ENCODE peak calls at places on chromosomes 11 and 22, in nine cellular contexts. W, H, Y, V, F, M, O, G and J are unnamed samples.

GRCh38 chr11:130001491-130002351 is 914 bp downstream of the PRDM10 start:
- DNase-seq in W (peak), V (peak), H (no peak), Y (peak), G (peak), M (no peak), O (no peak), F (peak), J (peak)

GRCh38 chr22:19876314-19876940 is 21.8 kb upstream of the GNB1L start:
- DNase-seq in V (no peak), H (peak), G (no peak), M (no peak), F (peak), O (no peak), Y (peak), W (no peak), J (peak)

GRCh38 chr11:8025816-8026215 is 38.7 kb downstream of the EIF3F start:
- DNase-seq in O (no peak), H (no peak), V (no peak), M (no peak), F (no peak), Y (no peak), W (no peak), G (no peak), J (no peak)

GRCh38 chr22:45318168-45318557 is 8.4 kb downstream of the FAM118A start:
- DNase-seq in M (peak), Y (peak), G (peak), F (no peak), V (no peak), H (peak), O (peak), W (peak), J (peak)

GRCh38 chr11:22244986-22245592 is 52.2 kb downstream of the ANO5 start:
- DNase-seq in F (peak), H (peak), W (peak), G (no peak), M (peak), O (no peak), Y (peak), V (peak), J (no peak)

GRCh38 chr11:16958833-16959232 is 55.4 kb downstream of the PLEKHA7 start:
- DNase-seq in O (no peak), Y (no peak), M (no peak), F (no peak), G (no peak), H (no peak), W (peak), V (no peak), J (no peak)

GRCh38 chr11:92311616-92312449 is 87.2 kb downstream of the FAT3 start:
- DNase-seq in Y (no peak), O (peak), M (no peak), F (no peak), W (no peak), G (no peak), H (no peak), V (no peak), J (no peak)

GRCh38 chr22:37535159-37535558 is 15.9 kb upstream of the CARD10 start:
- DNase-seq in G (no peak), F (no peak), V (no peak), O (no peak), Y (no peak), W (no peak), H (no peak), M (no peak), J (no peak)

GRCh38 chr22:19930537-19931486 is 10.8 kb upstream of the COMT start:
- DNase-seq in O (no peak), G (no peak), H (no peak), M (no peak), F (no peak), W (no peak), Y (no peak), V (no peak), J (no peak)

GRCh38 chr11:125102025-125102424 is 9.4 kb downstream of the TMEM218 start:
- DNase-seq in Y (no peak), H (no peak), O (no peak), F (no peak), M (no peak), G (no peak), W (no peak), V (no peak), J (no peak)

GRCh38 chr11:125105921-125106320 is 5.5 kb downstream of the TMEM218 start:
- DNase-seq in W (no peak), M (no peak), V (no peak), O (no peak), F (no peak), Y (no peak), G (no peak), H (no peak), J (no peak)

GRCh38 chr11:125100136-125100535 is 11.3 kb downstream of the TMEM218 start:
- DNase-seq in V (no peak), Y (no peak), W (no peak), G (no peak), M (no peak), O (no peak), F (no peak), H (no peak), J (no peak)

GRCh38 chr11:125101596-125101995 is 9.8 kb downstream of the TMEM218 start:
- DNase-seq in O (no peak), G (no peak), W (no peak), F (no peak), M (no peak), V (no peak), H (no peak), Y (no peak), J (no peak)

GRCh38 chr11:125102544-125102943 is 8.9 kb downstream of the TMEM218 start:
- DNase-seq in H (no peak), F (no peak), O (peak), Y (no peak), G (peak), V (no peak), W (no peak), M (no peak), J (no peak)
- TF ChIP-seq EP300 in H (no peak), F (no peak), O (no peak), Y (no peak), G (no peak), V (no peak), W (no peak), M (no peak), J (no peak)

GRCh38 chr22:48744967-48745841 is 1082.5 kb downstream of the BRD1 start:
- DNase-seq in W (peak), O (peak), Y (no peak), M (no peak), G (no peak), F (no peak), V (no peak), H (no peak), J (no peak)

GRCh38 chr22:48742191-48742555 is 1085.5 kb downstream of the BRD1 start:
- DNase-seq in H (no peak), Y (no peak), G (no peak), V (no peak), F (no peak), W (no peak), O (no peak), M (no peak), J (no peak)

GRCh38 chr22:48744283-48744641 is 1083.4 kb downstream of the BRD1 start:
- DNase-seq in M (no peak), F (no peak), H (no peak), W (peak), V (no peak), G (no peak), Y (no peak), O (no peak), J (no peak)

GRCh38 chr22:48742556-48743343 is 1084.9 kb downstream of the BRD1 start:
- DNase-seq in G (no peak), O (no peak), V (no peak), F (no peak), Y (no peak), H (no peak), W (peak), M (no peak), J (no peak)

GRCh38 chr22:48743601-48744282 is 1083.9 kb downstream of the BRD1 start:
- DNase-seq in V (no peak), W (peak), H (no peak), F (no peak), M (no peak), G (no peak), Y (no peak), O (peak), J (peak)
- TF ChIP-seq EP300 in V (no peak), W (no peak), H (no peak), F (no peak), M (no peak), G (no peak), Y (no peak), O (no peak), J (no peak)

GRCh38 chr11:45373506-45373905 is 87.4 kb upstream of the SYT13 start:
- DNase-seq in M (no peak), H (no peak), G (no peak), V (no peak), Y (no peak), O (no peak), W (no peak), F (no peak), J (no peak)
- TF ChIP-seq EP300 in M (no peak), H (no peak), G (no peak), V (no peak), Y (no peak), O (no peak), W (no peak), F (no peak), J (no peak)

GRCh38 chr11:67437082-67437821 is at the start of gene PTPRCAP:
- DNase-seq in Y (peak), W (peak), V (no peak), H (no peak), G (no peak), F (no peak), O (no peak), M (peak), J (no peak)
- TF ChIP-seq EP300 in Y (no peak), W (no peak), V (no peak), H (no peak), G (no peak), F (no peak), O (no peak), M (no peak), J (no peak)

DNA sequence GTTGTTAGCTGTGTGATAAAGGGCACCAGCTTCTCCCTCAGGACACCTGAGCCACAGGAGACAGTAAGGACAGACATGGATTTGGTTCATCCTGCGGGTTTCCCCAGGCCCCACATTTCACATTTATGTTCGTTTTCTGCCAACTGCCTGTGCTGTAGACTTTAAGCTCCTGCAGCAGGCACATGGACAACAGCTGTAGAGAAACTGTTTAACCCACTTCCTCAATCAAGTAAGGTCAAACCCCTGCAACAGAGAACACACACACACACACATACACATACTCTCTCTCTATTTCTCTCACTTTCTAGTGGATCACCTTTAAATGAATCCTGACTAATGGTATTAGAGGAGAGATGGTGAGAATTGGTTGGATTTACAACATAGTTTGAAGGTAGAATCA is 90.7 kb downstream of the C11orf87 start:
- DNase-seq in V (no peak), M (no peak), F (no peak), H (no peak), Y (no peak), G (no peak), W (no peak), O (no peak), J (no peak)
- TF ChIP-seq EP300 in V (no peak), M (no peak), F (no peak), H (no peak), Y (no peak), G (no peak), W (no peak), O (no peak), J (no peak)

DNA sequence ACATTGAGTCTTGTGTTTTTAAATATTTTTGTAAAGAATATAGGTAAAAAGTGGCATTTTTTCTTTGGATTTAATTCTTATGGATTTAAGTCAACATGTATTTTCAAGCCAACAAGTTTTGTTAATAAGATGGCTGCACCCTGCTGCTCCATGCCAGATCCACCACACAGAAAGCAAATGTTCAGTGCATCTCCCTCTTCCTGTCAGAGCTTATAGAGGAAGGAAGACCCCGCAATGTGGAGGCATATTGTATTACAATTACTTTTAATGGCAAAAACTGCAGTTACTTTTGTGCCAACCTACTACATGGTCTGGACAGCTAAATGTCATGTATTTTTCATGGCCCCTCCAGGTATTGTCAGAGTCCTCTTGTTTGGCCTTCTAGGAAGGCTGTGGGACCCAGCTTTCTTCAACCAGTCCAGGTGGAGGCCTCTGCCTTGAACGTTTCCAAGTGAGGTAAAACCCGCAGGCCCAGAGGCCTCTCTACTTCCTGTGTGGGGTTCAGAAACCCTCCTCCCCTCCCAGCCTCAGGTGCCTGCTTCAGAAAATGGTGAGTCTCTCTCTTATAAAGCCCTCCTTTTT is at the start of gene CD3E:
- DNase-seq in V (no peak), O (no peak), H (no peak), G (no peak), W (no peak), F (no peak), M (no peak), Y (no peak), J (no peak)
- TF ChIP-seq EP300 in V (no peak), O (no peak), H (no peak), G (no peak), W (no peak), F (no peak), M (no peak), Y (no peak), J (no peak)

GRCh38 chr11:67303132-67303988 is at the start of gene SSH3:
- DNase-seq in M (peak), W (peak), H (peak), F (peak), G (peak), O (no peak), Y (peak), V (peak), J (peak)

GRCh38 chr11:67302571-67303131 is 679 bp upstream of the SSH3 start:
- DNase-seq in G (no peak), V (no peak), O (no peak), M (no peak), H (no peak), F (peak), W (peak), Y (peak), J (peak)

GRCh38 chr11:67301951-67302516 is 1.3 kb upstream of the SSH3 start:
- DNase-seq in O (no peak), M (peak), G (no peak), V (no peak), H (no peak), W (peak), Y (no peak), F (peak), J (peak)

GRCh38 chr11:67304511-67305113 is 1.3 kb downstream of the SSH3 start:
- DNase-seq in G (no peak), F (no peak), M (no peak), H (peak), O (no peak), W (no peak), Y (no peak), V (no peak), J (peak)

DNA sequence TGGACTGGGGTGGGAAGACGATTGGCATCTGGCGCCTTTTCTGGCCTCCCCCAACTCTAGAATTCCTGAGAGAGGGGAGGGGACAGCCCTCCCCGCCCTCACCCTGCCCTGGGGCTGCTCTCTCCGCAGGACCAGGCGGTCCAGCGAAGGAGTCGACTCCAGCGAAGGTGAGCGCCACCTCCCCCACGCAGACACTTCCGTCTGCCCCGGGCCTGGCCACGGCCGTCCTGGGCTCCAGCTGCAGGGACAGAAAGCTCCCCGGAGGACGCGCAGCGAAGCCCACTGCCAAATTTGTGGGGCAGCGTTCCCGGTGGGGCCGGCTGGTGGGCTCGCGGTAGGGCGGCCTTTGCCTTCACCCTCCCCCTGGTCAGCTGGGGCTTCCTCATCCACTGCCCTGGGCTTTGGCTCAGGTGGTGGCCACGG is 670 bp downstream of the SSH3 start:
- DNase-seq in H (peak), M (peak), G (no peak), O (no peak), F (no peak), V (no peak), W (peak), Y (no peak), J (peak)
- TF ChIP-seq EP300 in H (no peak), M (no peak), G (no peak), O (no peak), F (no peak), V (no peak), W (no peak), Y (no peak), J (no peak)

DNA sequence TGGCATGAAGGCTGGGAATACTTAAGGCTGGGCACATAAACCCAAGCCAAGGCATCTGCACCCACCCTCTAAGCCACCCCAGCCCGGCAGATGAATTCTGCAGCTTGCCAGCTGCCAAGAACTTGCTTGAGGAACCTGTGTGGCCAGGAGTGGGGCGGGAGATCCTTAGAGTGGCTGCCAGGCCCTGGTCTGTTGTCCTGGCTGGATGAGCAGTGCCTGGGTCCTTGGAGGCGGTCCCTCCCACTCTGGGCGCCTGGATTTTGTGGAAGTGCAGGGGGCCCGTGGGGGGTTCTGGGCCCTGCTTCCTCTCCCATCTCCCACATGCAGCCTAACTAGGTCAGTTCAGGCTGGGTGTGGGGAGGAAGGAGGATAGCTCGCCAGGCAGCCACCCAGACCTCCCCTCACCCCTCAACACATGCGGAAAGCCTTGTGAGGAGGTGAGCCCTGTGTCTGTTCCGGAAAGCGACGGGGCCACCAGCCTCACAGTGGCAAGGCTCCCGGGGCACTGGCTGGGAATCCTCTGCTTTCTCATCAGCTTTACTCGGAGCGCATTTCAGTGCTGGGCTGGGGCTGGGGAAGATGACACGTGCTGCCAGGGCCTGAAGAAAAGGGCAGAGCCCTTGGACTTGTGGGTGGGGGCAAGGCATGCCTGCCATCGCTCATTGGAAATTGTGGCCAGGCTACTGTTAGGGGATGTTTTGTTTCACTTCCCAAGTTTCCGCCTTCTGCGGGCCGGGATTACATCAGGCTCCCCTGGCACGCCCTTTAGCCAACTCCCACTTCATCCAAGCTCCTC is 8.4 kb downstream of the DAGLA start:
- DNase-seq in V (no peak), H (no peak), O (peak), M (no peak), G (peak), F (no peak), W (peak), Y (no peak), J (peak)
- TF ChIP-seq EP300 in V (no peak), H (no peak), O (no peak), M (no peak), G (no peak), F (no peak), W (no peak), Y (no peak), J (no peak)